ENCODE peak calls at places on chromosomes 1 and 21, in five cellular contexts. J is fibroblast of mammary gland, G is NB4, O is BE2C, V is WERI-Rb-1. R is an unnamed sample.

GRCh38 chr1:80722611-80723010 is 1078.1 kb upstream of the ADGRL2 start:
- DNase-seq in J (no peak), G (no peak), O (no peak), V (no peak), R (no peak)

GRCh38 chr1:175317309-175317708 is 124.7 kb upstream of the KIAA0040 start:
- DNase-seq in J (peak; percentile 7), G (peak; percentile 27), O (peak; percentile 19), V (no peak), R (peak; percentile 6)

GRCh38 chr1:238681021-238681420 is 705.3 kb upstream of the CHRM3 start:
- DNase-seq in J (peak; percentile 80), G (no peak), O (no peak), V (no peak), R (peak; percentile 87)

GRCh38 chr1:215636258-215636965 is 69.3 kb downstream of the KCTD3 start:
- DNase-seq in J (peak; percentile 84), G (no peak), O (no peak), V (no peak), R (peak; percentile 66)

GRCh38 chr21:36337099-36337509 is 17.1 kb downstream of the MORC3 start:
- DNase-seq in J (peak; percentile 83), G (no peak), O (no peak), V (no peak), R (peak; percentile 79)

GRCh38 chr1:182189535-182190066 is 128.1 kb upstream of the ZNF648 start:
- DNase-seq in J (peak; percentile 11), G (no peak), O (no peak), V (no peak), R (no peak)

GRCh38 chr1:24385160-24385939 is 28.2 kb downstream of the STPG1 start:
- DNase-seq in J (no peak), G (peak; percentile 38), O (no peak), V (peak; percentile 39), R (peak; percentile 34)

GRCh38 chr1:37476460-37477197 is 2.2 kb downstream of the ZC3H12A start:
- DNase-seq in J (peak; percentile 96), G (no peak), O (peak; percentile 45), V (no peak), R (peak; percentile 55)

GRCh38 chr1:106879538-106879937 is 176.9 kb upstream of the PRMT6 start:
- DNase-seq in J (no peak), G (no peak), O (peak; percentile 37), V (no peak), R (peak; percentile 0)

GRCh38 chr1:230381049-230381467 is 45.1 kb downstream of the PGBD5 start:
- DNase-seq in J (no peak), G (no peak), O (peak; percentile 70), V (no peak), R (no peak)

GRCh38 chr1:247357062-247357780 is 25.6 kb upstream of the ZNF496 start:
- DNase-seq in J (peak; percentile 67), G (no peak), O (no peak), V (no peak), R (peak; percentile 65)

GRCh38 chr1:53959664-53960250 is 13.6 kb downstream of the LRRC42 start:
- DNase-seq in J (no peak), G (peak; percentile 40), O (no peak), V (no peak), R (peak; percentile 43)

GRCh38 chr1:169608231-169608630 is 21.7 kb downstream of the SELP start:
- DNase-seq in J (no peak), G (no peak), O (no peak), V (no peak), R (no peak)

GRCh38 chr21:46066843-46067331 is 31.0 kb upstream of the COL6A2 start:
- DNase-seq in J (peak; percentile 61), G (no peak), O (no peak), V (no peak), R (peak; percentile 56)

GRCh38 chr1:38050397-38051141 is 4.0 kb upstream of the POU3F1 start:
- DNase-seq in J (no peak), G (no peak), O (peak; percentile 46), V (peak; percentile 72), R (no peak)

GRCh38 chr1:165411396-165411795 is 33.5 kb downstream of the RXRG start:
- DNase-seq in J (no peak), G (no peak), O (no peak), V (no peak), R (no peak)

GRCh38 chr1:110746644-110747259 is 72.0 kb upstream of the KCNA3 start:
- DNase-seq in J (peak; percentile 47), G (peak; percentile 56), O (no peak), V (no peak), R (peak; percentile 58)

GRCh38 chr1:226349801-226350503 is 41.0 kb upstream of the LIN9 start:
- DNase-seq in J (no peak), G (peak; percentile 82), O (no peak), V (no peak), R (peak; percentile 33)

GRCh38 chr1:97849350-97850339 is 71.2 kb downstream of the DPYD start:
- DNase-seq in J (peak; percentile 88), G (peak; percentile 84), O (no peak), V (no peak), R (peak; percentile 90)

GRCh38 chr1:221611930-221612777 is 129.7 kb downstream of the DUSP10 start:
- DNase-seq in J (peak; percentile 92), G (peak; percentile 11), O (peak; percentile 80), V (no peak), R (peak; percentile 74)

GRCh38 chr1:41792485-41792770 is 126.3 kb downstream of the HIVEP3 start:
- DNase-seq in J (no peak), G (no peak), O (no peak), V (no peak), R (no peak)

GRCh38 chr1:217133958-217134856 is 411.0 kb upstream of the ESRRG start:
- DNase-seq in J (peak; percentile 19), G (no peak), O (no peak), V (no peak), R (peak; percentile 18)

GRCh38 chr1:44786841-44787426 is 1.0 kb downstream of the BEST4 start:
- DNase-seq in J (no peak), G (no peak), O (no peak), V (no peak), R (no peak)

GRCh38 chr21:36902793-36903192 is 63.7 kb downstream of the HLCS start:
- DNase-seq in J (peak; percentile 9), G (no peak), O (no peak), V (no peak), R (peak; percentile 47)

GRCh38 chr1:68213843-68214242 is 18.5 kb downstream of the WLS start:
- DNase-seq in J (peak; percentile 83), G (no peak), O (peak; percentile 77), V (no peak), R (peak; percentile 92)

GRCh38 chr21:40020651-40021050 is 153.4 kb downstream of the PCP4 start:
- DNase-seq in J (no peak), G (no peak), O (no peak), V (no peak), R (no peak)

DNA sequence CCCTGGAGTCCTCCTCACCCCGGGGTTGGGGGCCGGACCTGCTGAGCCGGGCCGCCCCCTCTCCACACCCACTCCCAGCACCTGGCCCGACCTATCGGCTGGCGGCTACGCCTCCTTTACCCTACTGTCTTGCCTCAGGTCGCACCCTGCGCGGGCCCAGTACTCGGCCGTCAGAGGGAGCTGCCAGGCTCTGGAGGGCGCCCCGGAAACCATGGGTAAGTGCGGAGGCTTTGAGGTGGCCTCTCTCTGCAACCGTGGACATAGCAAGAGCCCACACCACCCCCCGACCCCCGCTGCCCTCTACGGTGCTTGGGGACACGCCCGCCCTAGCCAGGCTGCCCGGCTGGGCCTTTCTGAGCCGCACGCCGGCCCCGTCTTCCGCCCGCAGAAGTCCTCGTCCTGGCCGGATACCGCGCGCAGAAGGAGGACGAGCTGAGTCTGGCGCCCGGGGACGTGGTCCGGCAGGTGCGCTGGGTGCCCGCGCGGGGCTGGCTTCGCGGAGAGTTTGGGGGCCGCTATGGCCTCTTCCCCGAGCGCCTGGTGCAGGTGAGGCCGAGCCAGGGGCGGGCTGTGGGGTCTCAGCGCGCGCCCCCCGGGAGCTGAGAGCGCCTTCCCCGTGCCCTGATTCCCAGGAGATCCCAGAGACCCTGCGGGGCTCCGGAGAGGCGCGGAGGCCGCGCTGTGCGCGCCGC is at the start of gene SH3D21:
- DNase-seq in J (peak; percentile 28), G (peak; percentile 47), O (peak; percentile 15), V (peak; percentile 83), R (peak; percentile 31)
- TF ChIP-seq CTCF in J (no peak), G (no peak), O (no peak), V (peak; percentile 36), R (peak; percentile 37)

DNA sequence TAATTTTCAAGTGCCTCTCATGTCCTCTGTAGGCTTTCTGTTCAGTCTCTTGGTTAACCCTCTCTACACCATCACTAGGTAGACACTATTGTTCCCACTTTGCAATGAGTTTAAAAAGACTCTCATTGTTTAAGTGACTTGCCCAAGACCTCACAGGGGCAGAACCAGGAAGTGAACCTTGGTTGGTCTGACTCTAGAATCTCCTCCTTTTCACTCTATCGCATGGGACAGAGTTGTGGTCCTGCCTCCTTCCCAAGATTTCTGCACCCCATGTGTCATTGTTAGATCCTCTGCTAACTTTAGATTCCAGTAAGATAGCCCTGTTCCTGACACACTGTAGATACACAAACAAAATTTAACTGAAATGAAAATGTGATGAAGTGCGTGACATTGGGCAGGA is 481.7 kb upstream of the USP24 start:
- DNase-seq in J (no peak), G (no peak), O (no peak), V (no peak), R (no peak)
- H3K4me3 ChIP-seq in J (no peak overlapping the region), G (no peak overlapping the region), O (no peak overlapping the region), V (no peak overlapping the region), R (no peak overlapping the region)

GRCh38 chr1:6794164-6794563 is 8.9 kb downstream of the CAMTA1 start:
- DNase-seq in J (peak; percentile 68), G (peak; percentile 50), O (no peak), V (no peak), R (peak; percentile 78)
- TF ChIP-seq CTCF in J (peak; percentile 38), G (no peak), O (peak; percentile 38), V (peak; percentile 6), R (peak; percentile 42)

GRCh38 chr1:48654606-48655210 is 122.0 kb downstream of the BEND5 start:
- DNase-seq in J (no peak), G (no peak), O (peak; percentile 87), V (no peak), R (no peak)
- H3K4me3 ChIP-seq in J (no peak overlapping the region), G (no peak overlapping the region), O (no peak overlapping the region), V (no peak overlapping the region), R (no peak overlapping the region)

GRCh38 chr21:23522750-23523149 is 2084.5 kb downstream of the MRPL39 start:
- DNase-seq in J (no peak), G (peak; percentile 15), O (no peak), V (no peak), R (no peak)

GRCh38 chr21:23524685-23525084 is 2082.6 kb downstream of the MRPL39 start:
- DNase-seq in J (no peak), G (peak; percentile 88), O (no peak), V (no peak), R (no peak)
- TF ChIP-seq CTCF in J (no peak), G (no peak), O (no peak), V (no peak), R (no peak)

DNA sequence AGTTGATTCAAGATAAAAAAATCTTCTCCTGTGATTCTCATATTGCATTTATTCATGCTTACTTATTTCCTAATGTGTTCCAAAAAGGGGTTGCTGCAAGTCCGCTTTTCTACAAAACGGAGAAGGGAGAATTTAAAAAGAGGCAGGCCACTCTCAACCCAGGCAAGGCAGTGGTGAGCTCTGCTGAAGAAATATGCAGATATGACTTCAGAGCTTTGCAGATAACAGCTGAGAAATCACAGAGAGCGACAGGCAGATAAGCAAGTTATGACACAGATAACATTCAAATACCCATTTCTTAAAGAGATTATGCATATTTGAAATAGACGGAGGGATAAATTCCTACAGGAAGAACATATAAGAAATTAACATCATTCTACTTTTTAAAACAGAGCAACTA is 79.9 kb downstream of the TBX19 start:
- DNase-seq in J (no peak), G (no peak), O (no peak), V (no peak), R (no peak)
- H3K4me3 ChIP-seq in J (no peak overlapping the region), G (no peak overlapping the region), O (no peak overlapping the region), V (no peak overlapping the region), R (no peak overlapping the region)